ENCODE peak calls at places on chromosomes 3 and 15, in seven cellular contexts. One of them, this sample, is unnamed.

GRCh38 chr3:184230081-184230602 is 757 bp downstream of the VWA5B2 start:
- DNase-seq in IMR-90: no peak
- DNase-seq in fibroblast of mammary gland: no peak
- DNase-seq in colonic mucosa: no peak
- DNase-seq in testis: no peak
- DNase-seq in coronary artery: no peak
- DNase-seq in stomach: peak; percentile 30
- DNase-seq in this sample: no peak

GRCh38 chr3:189517981-189518380 is 113.2 kb upstream of the TP63 start:
- DNase-seq in colonic mucosa: no peak
- DNase-seq in testis: no peak
- DNase-seq in stomach: no peak
- DNase-seq in IMR-90: no peak
- DNase-seq in coronary artery: no peak
- DNase-seq in fibroblast of mammary gland: no peak
- DNase-seq in this sample: no peak

GRCh38 chr3:187705164-187705563 is 2.8 kb upstream of the RTP2 start:
- DNase-seq in IMR-90: peak; percentile 21
- DNase-seq in coronary artery: no peak
- DNase-seq in testis: no peak
- DNase-seq in fibroblast of mammary gland: no peak
- DNase-seq in colonic mucosa: no peak
- DNase-seq in stomach: no peak
- DNase-seq in this sample: no peak

GRCh38 chr3:42961633-42962032 is 17.5 kb upstream of the GASK1A start:
- DNase-seq in coronary artery: no peak
- DNase-seq in IMR-90: peak; percentile 56
- DNase-seq in fibroblast of mammary gland: peak; percentile 69
- DNase-seq in stomach: peak; percentile 29
- DNase-seq in colonic mucosa: peak; percentile 26
- DNase-seq in testis: peak; percentile 72
- DNase-seq in this sample: peak; percentile 61

GRCh38 chr15:75237316-75237982 is 20.7 kb upstream of the GOLGA6C start:
- DNase-seq in colonic mucosa: no peak
- DNase-seq in stomach: no peak
- DNase-seq in fibroblast of mammary gland: no peak
- DNase-seq in IMR-90: no peak
- DNase-seq in coronary artery: no peak
- DNase-seq in testis: no peak
- DNase-seq in this sample: no peak

GRCh38 chr3:42743204-42743995 is 29.7 kb downstream of the CCDC13 start:
- DNase-seq in stomach: no peak
- DNase-seq in colonic mucosa: peak; percentile 7
- DNase-seq in fibroblast of mammary gland: no peak
- DNase-seq in IMR-90: no peak
- DNase-seq in coronary artery: no peak
- DNase-seq in testis: no peak
- DNase-seq in this sample: no peak

GRCh38 chr3:184240384-184241140 is 8.2 kb downstream of the ALG3 start:
- DNase-seq in stomach: no peak
- DNase-seq in IMR-90: peak; percentile 28
- DNase-seq in colonic mucosa: no peak
- DNase-seq in coronary artery: no peak
- DNase-seq in testis: no peak
- DNase-seq in fibroblast of mammary gland: peak; percentile 30
- DNase-seq in this sample: no peak

GRCh38 chr3:19149388-19149787 is 1.1 kb downstream of the KCNH8 start:
- DNase-seq in coronary artery: no peak
- DNase-seq in testis: peak; percentile 68
- DNase-seq in IMR-90: no peak
- DNase-seq in colonic mucosa: peak; percentile 49
- DNase-seq in fibroblast of mammary gland: peak; percentile 12
- DNase-seq in stomach: no peak
- DNase-seq in this sample: peak; percentile 20

GRCh38 chr3:71264840-71265239 is 318.7 kb downstream of the FOXP1 start:
- DNase-seq in IMR-90: no peak
- DNase-seq in fibroblast of mammary gland: no peak
- DNase-seq in stomach: no peak
- DNase-seq in testis: no peak
- DNase-seq in colonic mucosa: no peak
- DNase-seq in coronary artery: no peak
- DNase-seq in this sample: no peak

GRCh38 chr3:177553012-177553411 is 355.7 kb upstream of the TBL1XR1 start:
- DNase-seq in colonic mucosa: no peak
- DNase-seq in testis: no peak
- DNase-seq in coronary artery: no peak
- DNase-seq in stomach: no peak
- DNase-seq in IMR-90: no peak
- DNase-seq in fibroblast of mammary gland: no peak
- DNase-seq in this sample: no peak

GRCh38 chr3:57127849-57128566 is 37.1 kb downstream of the IL17RD start:
- DNase-seq in coronary artery: no peak
- DNase-seq in fibroblast of mammary gland: peak; percentile 94
- DNase-seq in testis: peak; percentile 14
- DNase-seq in colonic mucosa: no peak
- DNase-seq in stomach: no peak
- DNase-seq in IMR-90: no peak
- DNase-seq in this sample: no peak

GRCh38 chr15:48646364-48646763 is 855 bp upstream of the FBN1 start:
- DNase-seq in colonic mucosa: no peak
- DNase-seq in fibroblast of mammary gland: no peak
- DNase-seq in IMR-90: no peak
- DNase-seq in coronary artery: no peak
- DNase-seq in stomach: no peak
- DNase-seq in testis: no peak
- DNase-seq in this sample: no peak

GRCh38 chr3:67509471-67510075 is 144.8 kb downstream of the SUCLG2 start:
- DNase-seq in IMR-90: peak; percentile 6
- DNase-seq in coronary artery: no peak
- DNase-seq in colonic mucosa: no peak
- DNase-seq in fibroblast of mammary gland: peak; percentile 25
- DNase-seq in stomach: no peak
- DNase-seq in testis: no peak
- DNase-seq in this sample: no peak

GRCh38 chr3:50167069-50167781 is 12.1 kb downstream of the SEMA3F start:
- DNase-seq in testis: no peak
- DNase-seq in stomach: peak; percentile 48
- DNase-seq in fibroblast of mammary gland: no peak
- DNase-seq in coronary artery: no peak
- DNase-seq in colonic mucosa: peak; percentile 76
- DNase-seq in IMR-90: peak; percentile 36
- DNase-seq in this sample: peak; percentile 81

GRCh38 chr3:120597445-120598049 is 1.4 kb downstream of the NDUFB4 start:
- DNase-seq in colonic mucosa: no peak
- DNase-seq in fibroblast of mammary gland: no peak
- DNase-seq in testis: no peak
- DNase-seq in IMR-90: no peak
- DNase-seq in coronary artery: no peak
- DNase-seq in stomach: no peak
- DNase-seq in this sample: no peak

GRCh38 chr3:186287723-186288122 is 74.3 kb downstream of the DGKG start:
- DNase-seq in fibroblast of mammary gland: peak; percentile 94
- DNase-seq in coronary artery: no peak
- DNase-seq in colonic mucosa: no peak
- DNase-seq in stomach: no peak
- DNase-seq in IMR-90: peak; percentile 85
- DNase-seq in testis: no peak
- DNase-seq in this sample: no peak

GRCh38 chr3:194136519-194137313 is 768 bp downstream of the HES1 start:
- DNase-seq in colonic mucosa: peak; percentile 72
- DNase-seq in fibroblast of mammary gland: peak; percentile 81
- DNase-seq in coronary artery: peak; percentile 93
- DNase-seq in stomach: peak; percentile 46
- DNase-seq in IMR-90: peak; percentile 81
- DNase-seq in testis: peak; percentile 73
- DNase-seq in this sample: peak; percentile 61

GRCh38 chr3:128353991-128354687 is 112.6 kb downstream of the DNAJB8 start:
- DNase-seq in fibroblast of mammary gland: no peak
- DNase-seq in coronary artery: no peak
- DNase-seq in colonic mucosa: no peak
- DNase-seq in stomach: no peak
- DNase-seq in testis: peak; percentile 34
- DNase-seq in IMR-90: peak; percentile 69
- DNase-seq in this sample: no peak

GRCh38 chr3:72554689-72555088 is 293.6 kb downstream of the SHQ1 start:
- DNase-seq in testis: no peak
- DNase-seq in stomach: no peak
- DNase-seq in fibroblast of mammary gland: no peak
- DNase-seq in coronary artery: no peak
- DNase-seq in IMR-90: no peak
- DNase-seq in colonic mucosa: no peak
- DNase-seq in this sample: no peak

GRCh38 chr3:187804120-187805106 is 59.1 kb upstream of the BCL6 start:
- DNase-seq in colonic mucosa: no peak
- DNase-seq in fibroblast of mammary gland: no peak
- DNase-seq in coronary artery: no peak
- DNase-seq in stomach: no peak
- DNase-seq in IMR-90: no peak
- DNase-seq in testis: no peak
- DNase-seq in this sample: no peak

GRCh38 chr3:132881756-132882409 is 156.3 kb upstream of the TMEM108 start:
- DNase-seq in fibroblast of mammary gland: no peak
- DNase-seq in stomach: no peak
- DNase-seq in testis: no peak
- DNase-seq in colonic mucosa: no peak
- DNase-seq in IMR-90: no peak
- DNase-seq in coronary artery: no peak
- DNase-seq in this sample: no peak

GRCh38 chr3:23304424-23304823 is 101.3 kb downstream of the UBE2E2 start:
- DNase-seq in stomach: no peak
- DNase-seq in colonic mucosa: no peak
- DNase-seq in coronary artery: no peak
- DNase-seq in fibroblast of mammary gland: no peak
- DNase-seq in testis: no peak
- DNase-seq in IMR-90: peak; percentile 7
- DNase-seq in this sample: no peak

GRCh38 chr3:6935964-6936363 is 75.0 kb downstream of the GRM7 start:
- DNase-seq in testis: no peak
- DNase-seq in colonic mucosa: no peak
- DNase-seq in IMR-90: no peak
- DNase-seq in stomach: no peak
- DNase-seq in fibroblast of mammary gland: no peak
- DNase-seq in coronary artery: no peak
- DNase-seq in this sample: no peak

GRCh38 chr15:96329403-96329981 is 1.0 kb upstream of the NR2F2 start:
- DNase-seq in IMR-90: no peak
- DNase-seq in testis: no peak
- DNase-seq in coronary artery: peak; percentile 73
- DNase-seq in stomach: no peak
- DNase-seq in colonic mucosa: peak; percentile 19
- DNase-seq in fibroblast of mammary gland: peak; percentile 36
- DNase-seq in this sample: no peak

GRCh38 chr15:96331141-96331941 is 841 bp downstream of the NR2F2 start:
- DNase-seq in testis: no peak
- DNase-seq in coronary artery: peak; percentile 69
- DNase-seq in stomach: no peak
- DNase-seq in colonic mucosa: peak; percentile 49
- DNase-seq in fibroblast of mammary gland: peak; percentile 57
- DNase-seq in IMR-90: no peak
- DNase-seq in this sample: peak; percentile 65

GRCh38 chr15:96330450-96331140 is at the start of gene NR2F2:
- DNase-seq in fibroblast of mammary gland: peak; percentile 98
- DNase-seq in stomach: peak; percentile 98
- DNase-seq in colonic mucosa: peak; percentile 95
- DNase-seq in testis: peak; percentile 98
- DNase-seq in IMR-90: peak; percentile 99
- DNase-seq in coronary artery: peak; percentile 95
- DNase-seq in this sample: peak; percentile 97

GRCh38 chr15:96328101-96328958 is 2.2 kb upstream of the NR2F2 start:
- DNase-seq in stomach: no peak
- DNase-seq in IMR-90: no peak
- DNase-seq in testis: no peak
- DNase-seq in fibroblast of mammary gland: peak; percentile 44
- DNase-seq in colonic mucosa: no peak
- DNase-seq in coronary artery: no peak
- DNase-seq in this sample: no peak

GRCh38 chr15:96330064-96330449 is 443 bp upstream of the NR2F2 start:
- DNase-seq in coronary artery: peak; percentile 91
- DNase-seq in stomach: no peak
- DNase-seq in fibroblast of mammary gland: peak; percentile 81
- DNase-seq in IMR-90: peak; percentile 89
- DNase-seq in colonic mucosa: peak; percentile 69
- DNase-seq in testis: peak; percentile 70
- DNase-seq in this sample: peak; percentile 58
- H3K4me3 ChIP-seq in coronary artery: peak overlapping the region; percentile 94
- H3K4me3 ChIP-seq in stomach: peak overlapping the region; percentile 89
- H3K4me3 ChIP-seq in fibroblast of mammary gland: peak overlapping the region; percentile 43
- H3K4me3 ChIP-seq in IMR-90: peak overlapping the region; percentile 67
- H3K4me3 ChIP-seq in colonic mucosa: peak overlapping the region; percentile 36
- H3K4me3 ChIP-seq in testis: peak overlapping the region; percentile 73
- H3K4me3 ChIP-seq in this sample: peak overlapping the region; percentile 45

GRCh38 chr3:101813817-101814440 is 34.9 kb downstream of the NXPE3 start:
- DNase-seq in coronary artery: no peak
- DNase-seq in colonic mucosa: no peak
- DNase-seq in testis: no peak
- DNase-seq in stomach: no peak
- DNase-seq in IMR-90: peak; percentile 54
- DNase-seq in fibroblast of mammary gland: peak; percentile 49
- DNase-seq in this sample: peak; percentile 54
- H3K4me3 ChIP-seq in coronary artery: no peak overlapping the region
- H3K4me3 ChIP-seq in colonic mucosa: no peak overlapping the region
- H3K4me3 ChIP-seq in testis: no peak overlapping the region
- H3K4me3 ChIP-seq in stomach: no peak overlapping the region
- H3K4me3 ChIP-seq in IMR-90: no peak overlapping the region
- H3K4me3 ChIP-seq in fibroblast of mammary gland: no peak overlapping the region
- H3K4me3 ChIP-seq in this sample: no peak overlapping the region

DNA sequence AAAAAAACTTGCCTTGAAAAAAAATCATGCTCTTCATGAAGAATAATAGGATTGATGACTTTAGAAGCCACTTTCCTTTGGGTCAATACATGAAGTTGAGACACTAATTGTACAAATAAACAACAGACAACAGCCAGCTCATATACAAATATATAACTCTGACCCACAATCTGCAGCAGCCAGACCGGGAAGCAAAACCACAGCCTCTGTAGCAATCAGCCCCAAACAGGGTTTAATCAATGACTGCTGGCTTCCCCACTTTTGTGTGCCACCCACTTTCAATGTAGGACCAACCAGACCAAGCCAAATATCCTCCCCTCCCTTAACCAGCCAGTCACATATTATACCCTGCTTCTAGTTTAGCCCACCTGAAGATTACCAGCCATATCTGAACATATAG is 39.0 kb downstream of the IFT57 start:
- DNase-seq in IMR-90: peak; percentile 47
- DNase-seq in colonic mucosa: no peak
- DNase-seq in fibroblast of mammary gland: peak; percentile 60
- DNase-seq in stomach: no peak
- DNase-seq in coronary artery: no peak
- DNase-seq in testis: no peak
- DNase-seq in this sample: no peak
- H3K4me3 ChIP-seq in IMR-90: no peak overlapping the region
- H3K4me3 ChIP-seq in colonic mucosa: no peak overlapping the region
- H3K4me3 ChIP-seq in fibroblast of mammary gland: no peak overlapping the region
- H3K4me3 ChIP-seq in stomach: no peak overlapping the region
- H3K4me3 ChIP-seq in coronary artery: no peak overlapping the region
- H3K4me3 ChIP-seq in testis: no peak overlapping the region
- H3K4me3 ChIP-seq in this sample: no peak overlapping the region

DNA sequence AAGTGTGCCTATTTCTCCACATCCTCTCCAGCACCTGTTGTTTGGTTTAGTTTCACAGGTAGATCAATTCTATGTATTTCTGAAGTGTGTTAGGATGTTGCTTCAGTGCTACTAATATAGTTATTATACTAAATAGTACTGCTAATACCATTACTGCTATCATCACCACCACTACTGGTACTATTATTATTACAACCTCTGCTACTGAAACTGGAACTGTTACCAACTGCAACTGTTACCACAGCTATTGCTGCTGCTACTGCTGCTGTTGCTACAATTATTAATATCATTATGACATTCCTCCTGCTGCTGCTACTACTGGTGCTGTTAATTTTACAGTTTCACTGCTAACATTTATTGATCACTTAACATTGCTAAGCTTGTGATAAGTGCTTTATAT is 8.3 kb upstream of the LMOD3 start:
- DNase-seq in fibroblast of mammary gland: no peak
- DNase-seq in IMR-90: no peak
- DNase-seq in stomach: no peak
- DNase-seq in testis: no peak
- DNase-seq in colonic mucosa: no peak
- DNase-seq in coronary artery: no peak
- DNase-seq in this sample: no peak
- H3K4me3 ChIP-seq in fibroblast of mammary gland: no peak overlapping the region
- H3K4me3 ChIP-seq in IMR-90: no peak overlapping the region
- H3K4me3 ChIP-seq in stomach: no peak overlapping the region
- H3K4me3 ChIP-seq in testis: no peak overlapping the region
- H3K4me3 ChIP-seq in colonic mucosa: no peak overlapping the region
- H3K4me3 ChIP-seq in coronary artery: no peak overlapping the region
- H3K4me3 ChIP-seq in this sample: no peak overlapping the region

This sample was measured in small intestine.